ENCODE peak calls at places on chromosome 6, in six cellular contexts. Y is transverse colon, C is upper lobe of right lung, J is tibial artery, V is GM06990, W is Calu3. K is an unnamed sample.

GRCh38 chr6:69279805-69280204 is 517.0 kb downstream of the LMBRD1 start:
- DNase-seq in C (no peak), W (no peak), J (no peak), Y (no peak), V (no peak), K (no peak)

GRCh38 chr6:152595507-152595906 is 41.7 kb downstream of the SYNE1 start:
- DNase-seq in W (no peak), C (no peak), J (no peak), Y (no peak), V (no peak), K (no peak)

GRCh38 chr6:52787917-52788316 is 15.7 kb downstream of the GSTA1 start:
- DNase-seq in V (no peak), C (no peak), Y (no peak), W (no peak), J (no peak), K (no peak)

GRCh38 chr6:47129129-47129528 is 87.0 kb upstream of the ADGRF1 start:
- DNase-seq in Y (no peak), C (no peak), W (no peak), V (no peak), J (no peak), K (no peak)

GRCh38 chr6:33190504-33191107 is 1.7 kb downstream of the COL11A2 start:
- DNase-seq in C (no peak), J (no peak), Y (no peak), W (no peak), V (no peak), K (no peak)

GRCh38 chr6:138099832-138100231 is 7.4 kb downstream of the PERP start:
- DNase-seq in Y (no peak), W (no peak), V (no peak), J (no peak), C (no peak), K (no peak)

GRCh38 chr6:134706153-134706552 is 243.7 kb downstream of the ALDH8A1 start:
- DNase-seq in J (no peak), V (no peak), Y (no peak), W (no peak), C (no peak), K (no peak)

GRCh38 chr6:150857062-150857905 is 8.2 kb upstream of the MTHFD1L start:
- DNase-seq in Y (no peak), C (no peak), V (no peak), J (no peak), W (peak; percentile 29), K (no peak)

GRCh38 chr6:113414511-113414910 is 442.6 kb upstream of the MARCKS start:
- DNase-seq in Y (peak; percentile 23), V (no peak), C (no peak), J (peak; percentile 33), W (peak; percentile 56), K (no peak)
- TF ChIP-seq CTCF in Y (peak; percentile 40), V (no peak), C (peak; percentile 51), J (peak; percentile 75), W (peak; percentile 49), K (no peak)

GRCh38 chr6:117776441-117776840 is 101.2 kb downstream of the NUS1 start:
- DNase-seq in J (no peak), V (no peak), Y (no peak), C (no peak), W (no peak), K (no peak)
- TF ChIP-seq CTCF in J (no peak), V (peak; percentile 53), Y (no peak), C (peak; percentile 23), W (no peak), K (peak; percentile 45)

GRCh38 chr6:30686908-30687658 is 638 bp upstream of the PPP1R18 start:
- DNase-seq in V (peak; percentile 98), W (peak; percentile 88), J (peak; percentile 96), C (peak; percentile 94), Y (peak; percentile 90), K (peak; percentile 79)

GRCh38 chr6:30683980-30684338 is 2.5 kb downstream of the PPP1R18 start:
- DNase-seq in J (no peak), W (no peak), V (no peak), C (no peak), Y (no peak), K (no peak)

GRCh38 chr6:30685977-30686907 is at the start of gene PPP1R18:
- DNase-seq in C (peak; percentile 89), Y (peak; percentile 85), V (peak; percentile 81), W (peak; percentile 63), J (peak; percentile 88), K (no peak)

GRCh38 chr6:30684386-30685156 is 1.9 kb downstream of the PPP1R18 start:
- DNase-seq in V (peak; percentile 36), W (no peak), J (peak; percentile 71), Y (peak; percentile 67), C (peak; percentile 76), K (no peak)

DNA sequence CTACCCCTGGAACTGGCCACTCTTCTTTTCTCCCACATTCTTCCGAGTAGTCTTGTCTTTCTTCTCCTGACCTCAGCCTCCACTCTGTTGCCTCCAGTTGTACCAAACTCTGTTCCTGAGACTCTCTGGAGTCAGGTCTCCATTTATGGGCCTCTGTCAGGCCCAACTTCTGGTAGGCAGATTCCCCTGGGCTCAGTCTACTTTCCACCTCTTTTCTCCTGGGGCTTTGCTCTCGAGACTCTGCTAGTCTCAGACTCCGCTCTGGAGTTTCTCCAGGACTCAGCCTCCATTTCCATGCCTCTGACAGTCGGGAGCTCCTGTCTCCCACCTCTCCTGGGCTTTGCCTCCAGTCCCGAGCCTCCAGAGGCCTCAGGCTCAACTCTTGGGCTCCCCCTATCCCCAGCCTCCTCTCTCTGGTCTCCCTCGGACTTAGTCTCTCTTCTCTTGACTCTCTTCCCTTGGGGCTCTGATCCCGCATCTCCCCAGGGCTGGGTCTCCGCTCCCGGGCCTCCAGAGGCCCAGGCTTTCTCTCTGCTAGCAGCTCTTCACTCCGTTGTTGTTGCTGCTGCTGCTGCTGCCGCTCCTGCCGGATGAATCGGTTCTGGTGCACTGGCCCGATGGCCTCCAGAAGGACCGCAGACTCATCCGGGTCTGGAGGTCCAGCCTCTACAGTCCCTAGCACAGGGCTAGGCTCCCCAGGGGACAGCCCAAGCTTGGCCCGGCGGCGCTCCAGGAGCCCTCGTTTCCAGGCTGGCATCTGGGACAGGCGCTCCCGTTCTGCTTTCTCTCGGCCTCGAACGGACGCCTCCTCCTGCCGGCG is 1.1 kb downstream of the PPP1R18 start:
- DNase-seq in C (no peak), Y (peak; percentile 36), W (no peak), V (peak; percentile 38), J (no peak), K (no peak)
- TF ChIP-seq CTCF in C (peak; percentile 18), Y (peak; percentile 4), W (no peak), V (peak; percentile 52), J (no peak), K (peak; percentile 48)

GRCh38 chr6:105834548-105834947 is 251.6 kb upstream of the PRDM1 start:
- DNase-seq in Y (no peak), W (no peak), C (no peak), J (no peak), V (no peak), K (no peak)

GRCh38 chr6:105836889-105837288 is 249.2 kb upstream of the PRDM1 start:
- DNase-seq in W (no peak), C (no peak), Y (no peak), J (no peak), V (no peak), K (no peak)

GRCh38 chr6:105838156-105838555 is 248.0 kb upstream of the PRDM1 start:
- DNase-seq in Y (no peak), W (no peak), C (no peak), J (no peak), V (no peak), K (no peak)

GRCh38 chr6:105836379-105836778 is 249.8 kb upstream of the PRDM1 start:
- DNase-seq in V (no peak), C (no peak), W (no peak), Y (no peak), J (no peak), K (no peak)

GRCh38 chr6:105835373-105835772 is 250.8 kb upstream of the PRDM1 start:
- DNase-seq in C (no peak), J (no peak), V (no peak), W (peak; percentile 48), Y (peak; percentile 16), K (no peak)
- TF ChIP-seq CTCF in C (peak; percentile 22), J (no peak), V (peak; percentile 51), W (peak; percentile 43), Y (peak; percentile 4), K (peak; percentile 61)

GRCh38 chr6:34418367-34418766 is 7.5 kb downstream of the RPS10 start:
- DNase-seq in V (no peak), C (no peak), J (no peak), W (no peak), Y (no peak), K (no peak)
- TF ChIP-seq CTCF in V (no peak), C (no peak), J (no peak), W (no peak), Y (no peak), K (no peak)

K was measured in GM12864.